ENCODE peak calls at places on chromosomes 16 and 17, in nine cellular contexts. P, Y, I, L, G, A, O, R and V are unnamed samples.
A peak's percentile ranks its signal among the peaks of the same experiment; 100 is the strongest.

GRCh38 chr17:67052720-67053437 is 8.5 kb downstream of the CACNG1 start:
- DNase-seq in Y (no peak), G (no peak), I (no peak), L (no peak), R (no peak), O (peak; percentile 68), P (peak; percentile 20), A (no peak), V (no peak)

GRCh38 chr16:67349172-67349571 is 22.6 kb downstream of the LRRC36 start:
- DNase-seq in O (no peak), P (no peak), Y (no peak), I (no peak), A (no peak), G (no peak), R (no peak), L (peak; percentile 67), V (no peak)

GRCh38 chr17:64683791-64684190 is 21.7 kb upstream of the SMURF2 start:
- DNase-seq in O (no peak), P (no peak), G (no peak), A (no peak), I (no peak), R (no peak), Y (no peak), L (no peak), V (no peak)

GRCh38 chr16:80167657-80168056 is 373.1 kb upstream of the DYNLRB2 start:
- DNase-seq in I (no peak), O (no peak), R (no peak), P (no peak), G (no peak), L (no peak), A (no peak), Y (no peak), V (no peak)

GRCh38 chr16:29675811-29676643 is 3.0 kb upstream of the QPRT start:
- DNase-seq in L (peak; percentile 72), A (no peak), I (peak; percentile 70), P (no peak), R (no peak), Y (no peak), O (no peak), G (no peak), V (no peak)

GRCh38 chr17:7745748-7746470 is 28.4 kb downstream of the DNAH2 start:
- DNase-seq in P (no peak), O (no peak), Y (no peak), A (no peak), G (no peak), R (no peak), I (no peak), L (no peak), V (no peak)

GRCh38 chr16:50414152-50414551 is 45.4 kb upstream of the BRD7 start:
- DNase-seq in Y (no peak), A (no peak), G (no peak), I (no peak), L (no peak), P (no peak), R (no peak), O (no peak), V (no peak)

GRCh38 chr16:74305286-74305685 is 8.7 kb downstream of the PSMD7 start:
- DNase-seq in P (no peak), R (no peak), Y (no peak), G (no peak), I (no peak), L (no peak), A (no peak), O (no peak), V (no peak)

GRCh38 chr17:44636562-44636961 is 19.7 kb upstream of the MEIOC start:
- DNase-seq in I (peak; percentile 30), O (no peak), L (peak; percentile 45), A (no peak), G (no peak), Y (no peak), P (no peak), R (no peak), V (no peak)

GRCh38 chr17:47957591-47958490 is at the start of gene PRR15L:
- DNase-seq in R (no peak), L (no peak), G (no peak), O (no peak), Y (no peak), A (peak; percentile 93), I (no peak), P (peak; percentile 93), V (peak; percentile 86)

GRCh38 chr17:34234616-34235015 is 20.5 kb upstream of the CCL2 start:
- DNase-seq in L (no peak), G (no peak), I (no peak), O (no peak), A (no peak), P (no peak), Y (no peak), R (no peak), V (no peak)

GRCh38 chr16:27383511-27384243 is 18.3 kb upstream of the IL21R start:
- DNase-seq in P (no peak), R (peak; percentile 72), G (no peak), I (no peak), A (no peak), O (peak; percentile 87), L (no peak), Y (peak; percentile 32), V (no peak)

GRCh38 chr17:43020789-43021738 is 1.1 kb downstream of the VAT1 start:
- DNase-seq in Y (peak; percentile 76), A (peak; percentile 74), G (no peak), L (peak; percentile 58), I (peak; percentile 64), P (peak; percentile 34), R (peak; percentile 92), O (peak; percentile 97), V (no peak)

GRCh38 chr17:33169580-33170285 is 123.4 kb downstream of the ASIC2 start:
- DNase-seq in I (no peak), G (no peak), R (no peak), O (no peak), L (no peak), Y (no peak), A (no peak), P (no peak), V (no peak)

GRCh38 chr17:33166472-33166871 is 126.6 kb downstream of the ASIC2 start:
- DNase-seq in A (no peak), L (no peak), O (peak; percentile 14), R (no peak), P (no peak), G (no peak), Y (no peak), I (no peak), V (no peak)

GRCh38 chr17:33163827-33164555 is 129.1 kb downstream of the ASIC2 start:
- DNase-seq in G (no peak), Y (peak; percentile 20), P (no peak), O (no peak), R (no peak), L (no peak), A (no peak), I (no peak), V (no peak)

DNA sequence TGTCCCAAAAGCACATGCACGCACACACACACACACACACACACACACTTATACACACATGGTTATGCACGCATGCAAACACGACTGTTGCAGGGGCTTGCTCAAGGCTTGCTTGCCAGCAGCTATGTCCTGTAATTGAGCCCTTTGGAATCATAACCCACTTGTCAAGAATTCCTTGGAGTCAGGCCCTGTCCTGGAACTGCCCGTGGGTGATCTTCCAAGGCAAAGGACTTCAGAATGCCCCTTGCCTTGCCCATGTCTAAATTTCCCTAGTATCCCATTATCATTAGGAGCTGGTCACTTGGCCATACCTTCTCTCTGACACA is 128.6 kb downstream of the ASIC2 start:
- DNase-seq in G (no peak), L (no peak), O (no peak), A (no peak), I (no peak), Y (no peak), P (no peak), R (no peak), V (no peak)
- H3K4me3 ChIP-seq in G (no peak overlapping the region), L (no peak overlapping the region), O (no peak overlapping the region), A (no peak overlapping the region), I (no peak overlapping the region), Y (no peak overlapping the region), P (no peak overlapping the region), R (no peak overlapping the region), V (no peak overlapping the region)

DNA sequence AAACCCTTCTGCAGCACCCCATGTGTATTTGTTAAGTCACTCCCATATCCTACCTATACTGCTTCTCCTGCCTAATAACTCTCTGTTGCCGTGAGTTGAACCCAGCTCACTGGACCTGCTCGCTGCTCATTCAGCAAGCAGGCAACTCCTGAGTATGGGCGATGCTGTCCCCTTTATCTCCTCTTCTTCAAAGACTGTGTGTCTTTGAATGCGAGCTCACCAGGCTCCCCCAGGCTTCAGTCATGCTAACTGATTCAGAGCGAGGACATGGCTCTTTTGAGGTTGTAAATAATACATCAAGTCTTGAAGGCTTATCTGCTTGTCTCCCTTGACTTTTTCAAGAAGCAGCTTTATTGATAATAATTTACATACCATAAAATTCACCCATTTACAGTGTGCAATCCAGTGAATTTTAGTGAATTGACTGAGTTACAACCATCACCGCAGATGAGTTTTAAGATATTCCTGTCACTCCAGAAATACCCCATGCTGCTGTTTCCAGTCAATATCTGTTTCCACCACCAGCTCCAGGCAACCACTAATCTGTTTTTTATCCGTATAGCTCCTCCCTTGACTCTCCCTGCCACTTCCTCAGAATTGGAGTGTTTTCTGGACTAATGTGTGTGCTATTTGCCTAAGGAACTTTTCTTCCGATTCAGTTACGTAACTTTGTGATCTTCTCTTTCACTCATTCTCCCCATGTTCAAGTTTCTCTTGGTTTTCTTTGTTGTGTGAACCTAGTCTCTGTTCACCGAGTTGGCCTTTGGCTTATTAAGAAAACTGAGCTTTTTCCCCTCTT is 132.2 kb downstream of the SPECC1 start:
- DNase-seq in Y (no peak), A (no peak), O (no peak), L (no peak), G (no peak), R (no peak), I (peak; percentile 23), P (no peak), V (no peak)
- TF ChIP-seq CTCF in Y (no peak), A (no peak), O (no peak), L (no peak), G (no peak), R (no peak), I (no peak), P (no peak), V (no peak)

GRCh38 chr17:17186051-17186450 is 20.1 kb downstream of the PLD6 start:
- DNase-seq in G (no peak), L (no peak), O (no peak), I (no peak), R (no peak), Y (no peak), P (peak; percentile 29), A (no peak), V (peak; percentile 58)
- H3K4me3 ChIP-seq in G (no peak overlapping the region), L (no peak overlapping the region), O (no peak overlapping the region), I (no peak overlapping the region), R (no peak overlapping the region), Y (no peak overlapping the region), P (no peak overlapping the region), A (no peak overlapping the region), V (no peak overlapping the region)

DNA sequence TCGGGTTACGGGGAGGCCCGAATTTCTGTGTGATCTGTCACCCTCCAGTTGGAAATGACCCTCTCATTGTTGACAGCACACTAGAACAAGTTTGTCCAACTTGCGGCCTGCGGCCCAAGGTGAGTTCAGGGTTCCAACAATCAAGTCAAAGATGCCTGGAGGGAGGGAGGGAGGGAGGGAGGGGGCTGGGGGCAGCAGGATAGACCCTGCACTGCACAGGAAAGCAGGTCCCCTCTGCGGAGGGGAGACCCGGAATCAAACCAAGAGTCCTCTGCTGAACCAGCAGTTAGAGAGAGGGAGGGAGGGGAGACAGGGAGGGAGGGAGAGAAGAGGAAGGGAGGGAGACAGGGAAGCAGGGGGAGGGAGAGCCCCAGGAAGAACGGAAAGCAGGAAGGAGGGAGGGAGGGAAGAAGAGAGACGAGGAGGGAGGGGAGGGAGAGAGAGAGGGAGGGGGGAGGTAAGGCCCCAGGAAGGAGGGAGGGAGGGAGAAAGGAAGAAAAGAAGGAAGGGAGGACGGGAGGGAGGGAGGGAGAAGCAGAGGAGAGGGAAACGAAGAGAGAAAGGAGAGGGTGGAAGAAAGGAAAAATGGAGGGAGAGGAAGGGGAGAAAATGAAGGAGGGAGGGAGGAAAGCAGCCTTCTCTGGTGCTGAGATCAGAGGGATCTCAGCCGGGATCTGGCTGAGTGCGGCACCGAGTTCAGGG is 96.7 kb upstream of the CDH5 start:
- DNase-seq in I (no peak), R (no peak), L (no peak), A (no peak), O (peak; percentile 68), P (no peak), Y (no peak), G (no peak), V (no peak)
- TF ChIP-seq CTCF in I (no peak), R (no peak), L (no peak), A (no peak), O (no peak), P (no peak), Y (no peak), G (no peak), V (no peak)